ENCODE peak calls at places on chromosomes 11 and 22, in six cellular contexts. Q is IMR-90, B is H9, D is H1, V is neuronal stem cell, H is mesenchymal stem cell. N is an unnamed sample.

GRCh38 chr11:29448246-29448877 is 568.5 kb downstream of the KCNA4 start:
- DNase-seq in V (peak), H (peak), D (no peak), Q (peak), B (no peak), N (peak)

GRCh38 chr11:32173977-32174376 is 83.1 kb downstream of the RCN1 start:
- DNase-seq in H (no peak), B (no peak), V (no peak), Q (no peak), D (no peak), N (no peak)

GRCh38 chr11:19953342-19953741 is 206.9 kb downstream of the DBX1 start:
- DNase-seq in V (no peak), D (peak), B (peak), H (peak), Q (peak), N (peak)

GRCh38 chr11:86743223-86744118 is 56.9 kb upstream of the PRSS23 start:
- DNase-seq in H (peak), V (no peak), D (no peak), B (no peak), Q (peak), N (peak)

GRCh38 chr11:68839953-68840641 is 1.6 kb downstream of the CPT1A start:
- DNase-seq in B (peak), H (peak), D (no peak), Q (peak), V (no peak), N (peak)

GRCh38 chr11:87603887-87604286 is 566.2 kb downstream of the TMEM135 start:
- DNase-seq in V (no peak), H (no peak), D (no peak), B (no peak), Q (no peak), N (no peak)

GRCh38 chr11:115153135-115153534 is 351.1 kb downstream of the CADM1 start:
- DNase-seq in V (no peak), H (no peak), D (no peak), Q (peak), B (no peak), N (peak)

GRCh38 chr11:20353829-20354434 is 9.6 kb upstream of the HTATIP2 start:
- DNase-seq in D (no peak), Q (peak), B (no peak), H (peak), V (no peak), N (peak)

GRCh38 chr11:35605691-35606090 is 12.6 kb upstream of the FJX1 start:
- DNase-seq in Q (peak), B (no peak), H (no peak), V (no peak), D (no peak), N (no peak)

GRCh38 chr11:96680515-96680914 is 290.7 kb downstream of the JRKL start:
- DNase-seq in V (no peak), H (no peak), Q (no peak), B (no peak), D (no peak), N (no peak)

GRCh38 chr22:44667276-44667675 is 34.7 kb upstream of the PRR5 start:
- DNase-seq in H (no peak), D (no peak), V (no peak), B (no peak), Q (no peak), N (no peak)

GRCh38 chr11:128893578-128894295 is 2.6 kb downstream of the KCNJ5 start:
- DNase-seq in H (no peak), Q (no peak), D (no peak), V (no peak), B (no peak), N (no peak)

GRCh38 chr11:12704049-12704448 is 29.8 kb downstream of the TEAD1 start:
- DNase-seq in Q (peak), B (no peak), H (peak), D (no peak), V (no peak), N (no peak)

GRCh38 chr11:128520886-128521696 is 66.3 kb downstream of the ETS1 start:
- DNase-seq in D (no peak), Q (no peak), V (no peak), H (no peak), B (no peak), N (no peak)

DNA sequence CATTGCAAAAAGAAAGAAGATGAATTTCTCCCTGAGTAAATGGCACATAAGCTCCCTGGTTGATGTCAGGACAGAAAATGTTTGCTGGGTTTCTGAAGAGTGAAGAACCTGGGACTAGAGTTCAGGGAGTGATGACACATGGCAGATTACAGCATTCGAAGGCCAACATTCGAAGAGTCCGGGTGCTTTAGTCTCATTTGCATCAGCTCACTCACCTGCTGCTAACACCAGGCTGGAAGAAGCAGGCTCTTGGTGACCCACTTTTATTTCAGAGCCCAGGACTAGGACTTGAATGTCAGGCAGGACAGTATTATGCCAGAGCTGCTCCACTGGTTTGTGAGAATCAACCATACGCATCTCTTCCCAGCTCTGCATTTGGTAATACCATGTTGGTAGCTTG is 135.7 kb upstream of the TTC12 start:
- DNase-seq in D (no peak), Q (no peak), H (no peak), V (no peak), B (no peak), N (peak)
- H3K4ac ChIP-seq in D (no peak), Q (no peak), H (no peak), V (no peak), B (no peak), N (no peak)

GRCh38 chr22:40247976-40248375 is 70.3 kb downstream of the TNRC6B start:
- DNase-seq in V (no peak), H (no peak), Q (no peak), D (no peak), B (no peak), N (no peak)
- H2BK15ac ChIP-seq in V (no peak), H (no peak), Q (no peak), D (no peak), B (no peak), N (no peak)

GRCh38 chr11:62502030-62502730 is 44.4 kb downstream of the AHNAK start:
- DNase-seq in V (no peak), Q (no peak), B (no peak), D (no peak), H (no peak), N (no peak)

GRCh38 chr11:62498492-62499286 is 47.9 kb downstream of the AHNAK start:
- DNase-seq in B (no peak), D (no peak), V (no peak), Q (no peak), H (no peak), N (no peak)

GRCh38 chr11:62501432-62501891 is 45.1 kb downstream of the AHNAK start:
- DNase-seq in V (no peak), Q (peak), H (no peak), D (no peak), B (no peak), N (no peak)

GRCh38 chr11:62497132-62497915 is 49.3 kb downstream of the AHNAK start:
- DNase-seq in B (peak), V (no peak), Q (peak), H (peak), D (no peak), N (peak)

GRCh38 chr11:62500066-62501035 is 46.3 kb downstream of the AHNAK start:
- DNase-seq in D (no peak), H (no peak), Q (no peak), B (peak), V (no peak), N (peak)
- H3K4ac ChIP-seq in D (no peak), H (no peak), Q (peak), B (no peak), V (no peak), N (no peak)

DNA sequence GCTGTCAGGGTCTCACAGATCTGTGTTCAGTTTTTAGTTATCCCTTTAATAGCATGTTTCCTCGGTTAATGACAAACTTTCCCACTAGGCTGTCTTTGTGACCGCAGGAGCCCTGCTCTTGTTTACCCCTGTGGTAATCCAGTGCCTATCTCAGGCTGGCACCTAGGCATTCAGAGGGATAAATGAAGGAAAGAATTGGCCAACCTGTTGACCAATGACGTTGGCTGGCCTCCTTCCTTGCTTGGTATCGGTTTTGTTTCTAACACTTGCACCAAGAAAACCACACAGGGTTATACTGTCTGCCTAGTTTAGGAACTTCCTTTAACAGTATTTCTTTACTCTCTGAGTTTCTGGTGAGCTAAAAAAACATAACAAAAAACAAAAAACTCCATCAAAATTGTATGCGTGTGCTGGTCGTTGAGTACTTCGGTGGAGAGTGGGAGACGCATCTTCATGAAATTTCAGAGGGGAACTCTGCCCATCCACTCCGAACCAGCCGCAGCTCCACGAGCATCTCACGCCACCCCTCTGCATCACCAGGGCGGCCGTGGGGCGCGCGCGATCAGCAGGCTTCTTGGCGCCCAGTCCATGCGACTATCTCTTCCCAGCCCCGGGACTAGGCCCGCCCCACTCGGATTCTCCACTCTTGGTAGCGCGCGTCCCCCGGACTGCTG is 563 bp upstream of the ENDOD1 start:
- DNase-seq in B (no peak), D (no peak), Q (no peak), V (no peak), H (no peak), N (no peak)
- H2BK15ac ChIP-seq in B (no peak), D (no peak), Q (no peak), V (no peak), H (peak), N (no peak)

DNA sequence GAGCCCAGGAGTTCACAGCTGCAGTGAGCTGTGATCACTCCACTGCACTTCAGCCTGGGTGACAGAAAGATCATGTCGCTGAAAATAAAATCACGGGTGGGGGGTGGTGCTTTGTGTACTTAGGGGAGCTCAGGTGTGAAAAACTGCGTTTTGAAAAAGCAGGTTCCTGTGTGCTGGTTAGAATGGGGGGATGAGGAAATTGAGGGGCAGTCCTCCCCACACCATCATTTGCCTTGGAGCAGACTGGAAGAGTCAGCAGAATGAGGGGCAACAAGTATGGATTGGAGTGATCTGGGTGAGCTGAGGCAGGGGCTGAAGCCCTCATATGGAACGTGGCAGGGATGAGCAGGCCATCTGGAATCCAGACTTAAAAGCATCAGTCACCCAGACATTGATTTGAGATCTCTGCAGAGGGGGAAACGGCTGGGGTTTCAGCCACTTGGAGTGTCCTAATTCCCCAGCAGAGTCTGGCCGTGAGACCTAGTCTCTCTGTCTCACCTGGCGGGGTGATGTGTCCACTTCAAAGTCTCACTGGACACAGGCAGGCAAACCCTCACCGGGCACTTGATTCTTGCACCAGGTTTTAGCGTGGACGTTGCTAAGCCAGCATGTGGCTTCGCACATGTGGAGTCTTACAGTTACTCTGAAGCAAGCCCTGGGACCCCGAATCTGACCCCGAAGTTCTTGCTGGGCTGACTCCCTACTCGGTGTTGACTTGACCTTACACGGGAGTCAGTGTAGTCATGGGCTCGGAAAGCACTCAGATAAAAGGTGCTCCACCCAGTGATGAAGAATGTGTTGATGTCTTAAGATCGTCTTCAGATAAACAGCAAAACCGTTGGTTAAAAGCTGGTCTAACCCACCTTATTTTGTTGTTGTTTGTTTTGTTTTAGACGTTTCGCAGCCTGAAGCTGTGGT is 69.5 kb downstream of the BCR start:
- DNase-seq in H (no peak), B (no peak), V (no peak), D (no peak), Q (no peak), N (peak)
- H3K4ac ChIP-seq in H (no peak), B (no peak), V (no peak), D (peak), Q (no peak), N (no peak)

GRCh38 chr11:44733877-44734276 is 7.1 kb downstream of the TSPAN18 start:
- DNase-seq in B (peak), Q (no peak), D (no peak), V (no peak), H (no peak), N (peak)
- H2BK15ac ChIP-seq in B (no peak), Q (no peak), D (no peak), V (no peak), H (no peak), N (no peak)

DNA sequence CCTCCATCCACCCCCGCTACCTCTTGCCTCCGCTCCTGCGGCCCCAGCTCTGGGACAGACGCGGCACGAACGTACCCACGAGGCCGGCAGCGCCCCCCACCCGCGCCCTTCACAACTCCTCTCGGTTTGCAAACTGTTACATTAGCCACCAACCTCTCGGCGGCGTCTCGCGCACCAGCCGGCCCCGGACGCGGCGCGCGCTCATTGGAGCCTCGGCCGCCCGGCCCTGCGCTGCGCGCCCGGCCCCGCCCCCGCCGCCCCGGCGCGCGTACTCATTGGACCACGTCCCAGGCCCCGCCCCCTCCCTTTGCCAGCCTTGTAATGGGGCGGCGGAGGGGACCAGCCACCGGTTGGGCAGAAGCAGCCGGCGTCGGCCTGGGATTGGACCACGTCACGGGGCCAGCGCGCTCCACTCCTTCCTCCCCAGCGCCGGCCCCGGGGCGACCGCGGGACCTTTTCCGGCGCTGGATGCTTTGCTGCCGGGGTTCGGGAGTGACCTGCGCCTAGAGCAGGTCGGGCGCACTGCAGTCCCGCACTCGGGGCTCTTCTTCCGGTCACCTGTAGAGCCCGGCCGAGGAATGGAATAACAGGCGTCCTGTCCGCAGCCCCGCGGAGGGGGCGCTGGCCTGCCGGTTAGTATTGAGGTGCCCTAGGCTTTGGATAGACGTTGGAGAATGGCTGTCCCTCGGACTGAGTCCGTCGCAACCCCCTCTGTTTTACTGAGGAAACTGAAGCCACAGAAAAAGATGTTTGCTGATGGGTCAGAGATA is at the start of gene HYOU1:
- DNase-seq in V (peak), B (peak), H (peak), Q (peak), D (peak), N (peak)
- H3K4ac ChIP-seq in V (no peak), B (no peak), H (peak), Q (peak), D (peak), N (peak)

GRCh38 chr22:33756508-33756949 is 163.7 kb downstream of the LARGE1 start:
- DNase-seq in B (peak), D (no peak), H (no peak), Q (no peak), V (no peak), N (peak)
- H2BK15ac ChIP-seq in B (no peak), D (no peak), H (no peak), Q (no peak), V (no peak), N (no peak)

GRCh38 chr11:17208257-17208999 is 642 bp upstream of the PIK3C2A start:
- DNase-seq in D (peak), H (peak), B (peak), V (peak), Q (peak), N (peak)

GRCh38 chr11:17207317-17208256 is at the start of gene PIK3C2A:
- DNase-seq in B (peak), V (peak), D (peak), Q (peak), H (peak), N (peak)

GRCh38 chr11:17214338-17214737 is 6.6 kb upstream of the PIK3C2A start:
- DNase-seq in V (no peak), B (no peak), D (no peak), Q (no peak), H (no peak), N (no peak)

GRCh38 chr11:17206448-17206847 is 1.3 kb downstream of the PIK3C2A start:
- DNase-seq in B (no peak), D (no peak), Q (no peak), V (no peak), H (no peak), N (no peak)

DNA sequence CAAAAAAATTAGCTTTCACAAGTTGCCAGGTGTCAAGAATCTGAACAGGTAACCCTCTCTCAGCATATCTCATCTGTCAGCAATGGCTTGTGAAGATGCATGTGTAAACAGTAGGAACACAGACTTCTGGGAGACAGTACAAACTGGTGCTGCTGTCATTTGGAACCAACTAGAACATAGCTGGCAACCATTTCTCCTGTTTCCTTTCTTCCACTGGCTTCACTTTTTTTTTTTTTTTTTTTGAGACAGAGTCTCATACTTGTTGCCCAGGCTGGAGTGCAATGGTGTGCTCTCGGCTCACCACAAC is 2.1 kb upstream of the PIK3C2A start:
- DNase-seq in D (no peak), V (no peak), H (peak), B (no peak), Q (no peak), N (peak)
- H3K4ac ChIP-seq in D (no peak), V (no peak), H (no peak), B (no peak), Q (no peak), N (no peak)

N was measured in mesendoderm.